ENCODE peak calls at places on chromosomes 2 and 18, in four cellular contexts. C, F, L and Q are unnamed samples.

GRCh38 chr2:23206652-23207051 is 178.3 kb upstream of the KLHL29 start:
- DNase-seq in C (no peak), L (no peak), F (no peak), Q (no peak)

GRCh38 chr2:8633186-8633734 is 48.6 kb upstream of the ID2 start:
- DNase-seq in L (no peak), C (no peak), F (no peak), Q (no peak)

GRCh38 chr2:2769481-2770431 is 438.7 kb upstream of the MYT1L start:
- DNase-seq in F (no peak), L (no peak), C (no peak), Q (peak)

GRCh38 chr2:221258464-221258863 is 313.6 kb downstream of the EPHA4 start:
- DNase-seq in C (no peak), F (no peak), L (no peak), Q (no peak)

GRCh38 chr2:162379719-162380580 is 36.0 kb downstream of the GCA start:
- DNase-seq in L (no peak), F (no peak), C (no peak), Q (no peak)

GRCh38 chr2:15177103-15177502 is 384.0 kb downstream of the NBAS start:
- DNase-seq in L (peak), F (peak), C (no peak), Q (peak)

GRCh38 chr2:128376241-128377041 is 57.8 kb upstream of the HS6ST1 start:
- DNase-seq in L (no peak), F (no peak), C (no peak), Q (no peak)

GRCh38 chr2:232444409-232445148 is 11.4 kb upstream of the ALPI start:
- DNase-seq in C (peak), F (peak), L (peak), Q (peak)

GRCh38 chr2:134217924-134218323 is 35.9 kb upstream of the MGAT5 start:
- DNase-seq in L (peak), F (no peak), C (no peak), Q (peak)

GRCh38 chr2:144183744-144184143 is 336.2 kb downstream of the ZEB2 start:
- DNase-seq in F (no peak), C (no peak), L (peak), Q (no peak)

GRCh38 chr18:44411277-44411900 is 269.3 kb upstream of the SETBP1 start:
- DNase-seq in L (no peak), C (no peak), F (no peak), Q (peak)

GRCh38 chr2:191314697-191315364 is 69.6 kb downstream of the MYO1B start:
- DNase-seq in C (no peak), L (no peak), F (no peak), Q (peak)

GRCh38 chr2:235430366-235431083 is 63.3 kb upstream of the AGAP1 start:
- DNase-seq in C (no peak), L (no peak), F (no peak), Q (no peak)

DNA sequence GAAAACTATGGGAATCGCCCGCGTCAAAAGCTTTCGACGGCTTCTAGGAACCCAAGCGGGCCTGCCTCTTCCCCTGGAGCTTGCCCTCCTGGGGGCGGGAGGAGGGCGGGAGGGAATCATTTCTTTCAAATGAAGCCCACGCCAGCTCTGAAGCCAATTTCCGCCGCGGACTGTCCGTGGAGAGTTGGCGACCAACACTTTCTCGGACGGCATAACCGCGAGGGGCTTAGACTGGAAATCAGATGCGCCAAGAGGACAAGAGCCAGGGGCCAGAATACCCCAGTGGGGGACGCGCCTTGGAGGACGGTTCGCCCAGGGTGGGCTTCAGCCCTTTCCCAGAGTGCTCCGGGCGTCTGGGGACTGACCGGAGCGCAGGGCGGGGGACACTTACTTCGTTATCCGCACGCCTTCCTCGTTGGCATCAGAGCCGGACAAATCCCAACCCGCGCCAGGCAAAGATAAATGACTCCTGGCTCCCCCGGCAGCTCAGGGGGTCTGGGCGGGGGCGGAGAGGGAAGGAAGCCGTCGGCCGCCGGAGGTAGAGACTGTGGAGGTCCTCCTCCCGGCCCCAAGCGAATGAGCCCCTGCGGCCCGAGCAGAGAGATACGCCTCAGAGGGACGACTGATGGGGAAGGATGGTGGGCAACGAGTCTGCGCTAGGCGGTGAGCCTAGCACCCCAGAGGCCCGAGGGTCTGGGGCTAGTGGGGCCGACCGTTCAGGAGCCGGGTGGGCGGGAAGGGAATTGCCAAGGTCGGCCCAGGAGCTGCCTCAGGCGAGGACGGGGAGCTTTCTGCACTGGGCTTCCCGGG is 4.6 kb upstream of the SATB2 start:
- DNase-seq in C (no peak), F (no peak), L (no peak), Q (no peak)
- H3K4me3 ChIP-seq in C (peak), F (peak), L (no peak), Q (no peak)

DNA sequence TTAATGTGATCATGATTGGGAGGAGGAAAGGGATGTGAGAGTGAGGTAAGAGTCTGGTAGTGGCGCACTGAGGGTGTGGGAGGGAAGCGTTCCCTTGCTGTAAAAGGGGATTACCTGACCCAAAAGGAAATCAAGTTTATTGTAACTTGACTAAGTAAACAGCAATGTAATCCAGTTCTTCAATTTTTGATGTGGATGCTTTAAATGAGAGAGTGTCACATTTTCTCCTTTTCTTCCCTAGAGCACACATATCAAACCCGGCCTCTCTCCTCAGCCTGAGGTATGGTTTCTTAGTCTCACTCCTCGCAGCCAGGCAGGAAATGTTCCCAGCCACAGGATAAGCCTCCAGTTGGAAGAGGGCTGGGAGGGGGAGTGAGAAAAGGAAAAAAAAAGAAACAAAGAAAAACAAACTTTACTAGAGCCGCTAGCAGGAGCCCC is 688 bp upstream of the ARHGAP28 start:
- DNase-seq in L (no peak), F (no peak), C (no peak), Q (no peak)
- H3K4me3 ChIP-seq in L (peak), F (peak), C (peak), Q (peak)

GRCh38 chr2:156434461-156435291 is 1.5 kb upstream of the GPD2 start:
- DNase-seq in L (peak), C (no peak), F (peak), Q (peak)
- H3K4me3 ChIP-seq in L (no peak), C (peak), F (no peak), Q (no peak)

GRCh38 chr18:6406910-6407470 is 7.7 kb downstream of the L3MBTL4 start:
- DNase-seq in C (no peak), L (no peak), F (no peak), Q (no peak)
- H3K4me3 ChIP-seq in C (no peak), L (no peak), F (no peak), Q (no peak)